ENCODE peak calls at places on chromosomes 6 and 20, in eight cellular contexts. E is hepatocyte, M is HCT116, Z is heart left ventricle, N is pancreas, J is tibial artery, V is GM23248, F is OCI-LY7. R is an unnamed sample.

GRCh38 chr6:38262041-38262440 is 377.7 kb downstream of the BTBD9 start:
- DNase-seq in E (peak; percentile 67), M (no peak), Z (no peak), N (no peak), J (no peak), V (peak; percentile 88), F (no peak), R (no peak)

GRCh38 chr6:31740397-31741223 is 805 bp downstream of the MSH5 start:
- DNase-seq in E (no peak), M (no peak), Z (no peak), N (no peak), J (no peak), V (peak; percentile 66), F (peak; percentile 69), R (no peak)

GRCh38 chr20:45358282-45359068 is 4.5 kb upstream of the SYS1 start:
- DNase-seq in E (no peak), M (no peak), Z (peak; percentile 78), N (no peak), J (peak; percentile 97), V (peak; percentile 95), F (no peak), R (peak; percentile 82)

GRCh38 chr6:91730710-91731109 is 1143.8 kb upstream of the MAP3K7 start:
- DNase-seq in E (no peak), M (no peak), Z (no peak), N (no peak), J (no peak), V (no peak), F (no peak), R (no peak)

GRCh38 chr6:167119680-167120556 is 3.0 kb upstream of the CCR6 start:
- DNase-seq in E (no peak), M (no peak), Z (no peak), N (no peak), J (no peak), V (no peak), F (peak; percentile 69), R (no peak)

GRCh38 chr20:47007826-47008655 is 113.4 kb downstream of the EYA2 start:
- DNase-seq in E (no peak), M (no peak), Z (no peak), N (no peak), J (no peak), V (no peak), F (no peak), R (no peak)

GRCh38 chr20:35131953-35132352 is 15.2 kb downstream of the EDEM2 start:
- DNase-seq in E (no peak), M (no peak), Z (no peak), N (no peak), J (no peak), V (no peak), F (no peak), R (no peak)

GRCh38 chr20:38307371-38308046 is 3.6 kb downstream of the BPI start:
- DNase-seq in E (no peak), M (no peak), Z (no peak), N (no peak), J (no peak), V (peak; percentile 68), F (no peak), R (no peak)

GRCh38 chr6:158028876-158029275 is 47.2 kb downstream of the SYNJ2 start:
- DNase-seq in E (peak; percentile 3), M (no peak), Z (no peak), N (peak; percentile 49), J (peak; percentile 44), V (no peak), F (no peak), R (no peak)
- H3K4me1 ChIP-seq in E (peaks cover 31% of the 10 kb centered on the region), M (peaks cover 69% of the 10 kb centered on the region), Z (peaks cover 56% of the 10 kb centered on the region), N (peaks cover 7% of the 10 kb centered on the region), J (peaks cover 62% of the 10 kb centered on the region), V (peaks cover 50% of the 10 kb centered on the region), F (no peaks in the 10 kb centered on the region), R (peaks cover 27% of the 10 kb centered on the region)

GRCh38 chr6:81643156-81643555 is 109.3 kb downstream of the TENT5A start:
- DNase-seq in E (no peak), M (no peak), Z (no peak), N (no peak), J (no peak), V (no peak), F (no peak), R (no peak)
- H3K4me1 ChIP-seq in E (no peaks in the 10 kb centered on the region), M (no peaks in the 10 kb centered on the region), Z (no peaks in the 10 kb centered on the region), N (no peaks in the 10 kb centered on the region), J (no peaks in the 10 kb centered on the region), V (no peaks in the 10 kb centered on the region), F (no peaks in the 10 kb centered on the region), R (no peaks in the 10 kb centered on the region)

DNA sequence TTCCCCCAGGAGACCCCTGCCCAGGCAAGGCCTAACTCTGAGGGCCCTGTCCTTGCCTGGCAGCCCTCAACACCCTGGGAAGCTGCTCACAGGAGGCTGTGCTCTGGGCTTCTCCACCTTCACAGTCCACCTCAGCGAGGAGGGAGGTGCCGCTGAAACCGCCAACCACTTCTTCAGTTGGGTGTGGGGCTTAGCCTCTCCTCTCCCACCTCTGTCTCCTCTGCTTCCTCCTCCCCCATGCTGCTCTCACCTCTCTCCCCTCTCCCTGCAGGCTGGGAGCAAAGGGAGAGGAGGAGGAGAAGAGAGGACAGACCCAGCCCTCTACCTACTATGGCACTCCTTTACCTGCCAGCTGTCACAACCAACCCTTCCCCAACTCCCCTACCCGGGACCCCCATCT is 7.0 kb downstream of the RING1 start:
- DNase-seq in E (no peak), M (no peak), Z (no peak), N (no peak), J (peak; percentile 33), V (no peak), F (no peak), R (no peak)
- H3K4me1 ChIP-seq in E (peaks cover 16% of the 10 kb centered on the region), M (peaks cover 5% of the 10 kb centered on the region), Z (peaks cover 8% of the 10 kb centered on the region), N (peaks cover 5% of the 10 kb centered on the region), J (peaks cover 21% of the 10 kb centered on the region), V (peaks cover 10% of the 10 kb centered on the region), F (peaks cover 10% of the 10 kb centered on the region), R (peaks cover 8% of the 10 kb centered on the region)

DNA sequence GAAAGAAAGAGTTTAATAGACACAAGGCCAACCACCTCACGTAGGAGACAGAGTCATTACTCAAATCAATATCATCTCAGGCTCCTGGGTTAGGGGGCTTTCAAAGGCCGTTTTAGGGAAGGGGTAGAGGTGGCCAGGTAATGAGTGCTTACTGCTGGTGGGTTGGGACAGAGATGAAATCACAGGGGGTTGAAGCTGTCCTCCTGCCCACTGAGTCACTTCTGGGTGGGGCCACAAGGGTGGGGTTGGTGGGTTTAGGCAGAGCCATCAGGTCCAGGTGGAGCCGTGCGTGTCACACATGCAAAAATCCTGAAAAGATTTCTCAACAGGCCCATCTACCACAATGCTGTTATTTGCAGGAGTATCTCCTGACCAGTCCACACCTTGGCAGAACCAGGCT is 167.0 kb upstream of the EXOC2 start:
- DNase-seq in E (no peak), M (no peak), Z (no peak), N (no peak), J (no peak), V (no peak), F (no peak), R (no peak)
- H3K4me1 ChIP-seq in E (no peaks in the 10 kb centered on the region), M (no peaks in the 10 kb centered on the region), Z (no peaks in the 10 kb centered on the region), N (no peaks in the 10 kb centered on the region), J (no peaks in the 10 kb centered on the region), V (no peaks in the 10 kb centered on the region), F (no peaks in the 10 kb centered on the region), R (no peaks in the 10 kb centered on the region)

GRCh38 chr6:44057238-44057930 is 69.9 kb downstream of the MRPL14 start:
- DNase-seq in E (no peak), M (no peak), Z (no peak), N (no peak), J (no peak), V (no peak), F (no peak), R (no peak)

GRCh38 chr6:44058617-44059358 is 68.5 kb downstream of the MRPL14 start:
- DNase-seq in E (peak; percentile 88), M (peak; percentile 88), Z (peak; percentile 85), N (no peak), J (peak; percentile 91), V (peak; percentile 100), F (no peak), R (peak; percentile 91)

GRCh38 chr6:44056392-44057237 is 70.6 kb downstream of the MRPL14 start:
- DNase-seq in E (peak; percentile 60), M (no peak), Z (peak; percentile 81), N (no peak), J (no peak), V (peak; percentile 59), F (no peak), R (peak; percentile 68)

GRCh38 chr6:44059359-44060342 is 67.6 kb downstream of the MRPL14 start:
- DNase-seq in E (no peak), M (no peak), Z (peak; percentile 79), N (no peak), J (no peak), V (peak; percentile 74), F (no peak), R (peak; percentile 55)

DNA sequence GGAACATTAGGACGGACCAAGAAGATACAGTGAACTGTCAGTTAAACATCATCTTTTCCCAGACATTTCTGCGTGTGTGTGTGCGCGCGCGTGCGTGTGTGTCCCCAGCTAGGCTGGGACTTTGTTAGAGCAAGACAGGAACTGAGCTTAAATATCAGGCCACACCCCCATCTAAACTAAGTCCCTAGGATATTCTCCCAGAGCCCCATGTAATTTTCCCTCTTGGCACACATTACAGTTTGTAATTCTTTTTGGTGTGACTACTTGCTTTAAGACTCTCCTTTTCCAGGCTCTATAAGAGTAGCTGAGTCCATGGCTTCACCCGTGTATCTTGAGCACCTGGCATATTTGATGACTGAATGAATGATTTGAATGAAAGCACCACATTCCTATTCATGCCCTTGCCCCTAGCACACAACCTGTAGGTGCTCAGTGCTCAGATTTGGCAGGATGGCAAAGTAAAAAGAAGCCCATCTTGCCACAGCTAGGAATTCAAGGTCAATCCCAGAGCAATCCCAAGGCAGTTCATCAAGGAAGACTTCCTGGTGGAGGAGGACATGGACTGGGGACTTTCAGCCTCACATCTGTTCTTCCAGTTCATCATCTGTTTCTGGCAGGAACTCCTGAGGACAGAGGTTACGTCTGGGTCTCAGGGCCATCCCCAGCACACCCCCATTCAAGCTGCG is 69.2 kb downstream of the MRPL14 start:
- DNase-seq in E (no peak), M (no peak), Z (no peak), N (no peak), J (no peak), V (peak; percentile 78), F (no peak), R (no peak)
- H3K4me1 ChIP-seq in E (peaks cover 25% of the 10 kb centered on the region), M (peaks cover 56% of the 10 kb centered on the region), Z (peaks cover 48% of the 10 kb centered on the region), N (no peaks in the 10 kb centered on the region), J (peaks cover 39% of the 10 kb centered on the region), V (peaks cover 78% of the 10 kb centered on the region), F (no peaks in the 10 kb centered on the region), R (peaks cover 57% of the 10 kb centered on the region)

R was measured in psoas muscle.